ENCODE peak calls at places on chromosome 2, in eight cellular contexts. U, Y, V, E, H, P, F and K are unnamed samples.

GRCh38 chr2:163756588-163756987 is 20.8 kb upstream of the FIGN start:
- DNase-seq in U (no peak), Y (no peak), V (no peak), E (no peak), H (no peak), P (no peak), F (peak; percentile 51), K (no peak)

GRCh38 chr2:197130318-197130717 is 180.3 kb downstream of the ANKRD44 start:
- DNase-seq in U (no peak), Y (no peak), V (no peak), E (no peak), H (no peak), P (no peak), F (no peak), K (no peak)

GRCh38 chr2:59684771-59685166 is 868.7 kb downstream of the BCL11A start:
- DNase-seq in U (no peak), Y (no peak), V (no peak), E (no peak), H (no peak), P (no peak), F (no peak), K (no peak)

GRCh38 chr2:103161456-103162289 is 399.8 kb downstream of the TMEM182 start:
- DNase-seq in U (no peak), Y (no peak), V (peak; percentile 40), E (peak; percentile 12), H (peak; percentile 42), P (no peak), F (peak; percentile 62), K (no peak)

GRCh38 chr2:203610558-203610957 is 75.5 kb upstream of the RAPH1 start:
- DNase-seq in U (no peak), Y (no peak), V (no peak), E (no peak), H (no peak), P (no peak), F (no peak), K (no peak)

GRCh38 chr2:128373346-128374000 is 54.8 kb upstream of the HS6ST1 start:
- DNase-seq in U (peak; percentile 30), Y (no peak), V (no peak), E (no peak), H (no peak), P (no peak), F (no peak), K (no peak)

GRCh38 chr2:218400930-218401833 is 1.5 kb downstream of the CTDSP1 start:
- DNase-seq in U (peak; percentile 73), Y (peak; percentile 72), V (no peak), E (no peak), H (peak; percentile 44), P (peak; percentile 40), F (no peak), K (no peak)

GRCh38 chr2:174796319-174796771 is 32.1 kb upstream of the CHRNA1 start:
- DNase-seq in U (no peak), Y (no peak), V (no peak), E (no peak), H (no peak), P (no peak), F (no peak), K (no peak)

GRCh38 chr2:241985986-241986329 is 116.4 kb downstream of the RTP5 start:
- DNase-seq in U (no peak), Y (no peak), V (no peak), E (no peak), H (no peak), P (no peak), F (no peak), K (no peak)
- TF ChIP-seq CTCF in U (no peak), Y (no peak), V (no peak), E (no peak), H (no peak), P (no peak), F (no peak), K (no peak)

DNA sequence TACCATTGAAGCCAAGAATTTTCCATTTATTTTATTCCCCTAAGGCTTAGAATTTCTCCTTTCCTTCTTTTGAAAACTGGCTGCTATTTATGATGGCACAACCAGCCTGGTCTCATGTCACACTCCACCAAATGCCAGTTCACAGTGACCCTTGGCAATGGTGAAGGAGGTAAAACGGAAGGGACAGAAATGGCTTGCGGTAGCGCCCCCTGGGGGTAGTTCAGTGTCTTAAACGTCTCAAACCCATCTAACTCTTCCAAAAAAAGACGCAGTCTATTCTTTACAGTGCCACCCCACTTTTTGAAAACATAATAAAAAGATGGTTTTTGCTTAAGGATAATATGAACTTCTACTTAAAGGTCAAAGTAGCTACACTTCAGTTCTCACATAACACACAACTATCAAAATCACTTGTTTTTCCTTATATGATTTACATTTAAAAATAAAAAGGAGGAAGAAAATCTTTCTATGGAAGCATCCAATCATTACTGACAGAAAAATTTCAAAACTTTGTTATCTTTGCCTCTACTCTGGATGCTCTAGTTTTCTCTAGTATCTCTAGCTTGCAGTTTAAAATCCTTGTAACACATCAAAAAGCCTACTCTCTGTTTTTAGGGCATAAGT is 28.0 kb downstream of the PNO1 start:
- DNase-seq in U (peak; percentile 69), Y (no peak), V (peak; percentile 66), E (peak; percentile 42), H (peak; percentile 69), P (peak; percentile 30), F (peak; percentile 25), K (no peak)
- TF ChIP-seq CTCF in U (peak; percentile 33), Y (peak; percentile 41), V (peak; percentile 84), E (peak; percentile 86), H (peak; percentile 64), P (peak; percentile 54), F (peak; percentile 78), K (peak; percentile 73)

GRCh38 chr2:24015562-24016375 is 5.9 kb downstream of the MFSD2B start:
- DNase-seq in U (no peak), Y (no peak), V (no peak), E (peak; percentile 95), H (no peak), P (no peak), F (peak; percentile 64), K (no peak)

GRCh38 chr2:24016853-24017703 is 7.2 kb downstream of the MFSD2B start:
- DNase-seq in U (no peak), Y (no peak), V (no peak), E (no peak), H (no peak), P (no peak), F (no peak), K (no peak)

GRCh38 chr2:24018241-24018640 is 8.4 kb downstream of the MFSD2B start:
- DNase-seq in U (no peak), Y (no peak), V (no peak), E (no peak), H (no peak), P (no peak), F (no peak), K (no peak)

GRCh38 chr2:24017711-24018110 is 7.8 kb downstream of the MFSD2B start:
- DNase-seq in U (no peak), Y (no peak), V (no peak), E (no peak), H (no peak), P (no peak), F (no peak), K (no peak)

GRCh38 chr2:24016376-24016761 is 6.5 kb downstream of the MFSD2B start:
- DNase-seq in U (no peak), Y (no peak), V (no peak), E (no peak), H (no peak), P (no peak), F (no peak), K (no peak)
- TF ChIP-seq CTCF in U (no peak), Y (no peak), V (no peak), E (no peak), H (no peak), P (no peak), F (no peak), K (no peak)

GRCh38 chr2:98444436-98445166 is at the start of gene INPP4A:
- DNase-seq in U (peak; percentile 88), Y (peak; percentile 73), V (peak; percentile 89), E (no peak), H (peak; percentile 92), P (peak; percentile 85), F (peak; percentile 43), K (peak; percentile 82)
- TF ChIP-seq CTCF in U (peak; percentile 34), Y (peak; percentile 10), V (no peak), E (no peak), H (no peak), P (no peak), F (no peak), K (no peak)

DNA sequence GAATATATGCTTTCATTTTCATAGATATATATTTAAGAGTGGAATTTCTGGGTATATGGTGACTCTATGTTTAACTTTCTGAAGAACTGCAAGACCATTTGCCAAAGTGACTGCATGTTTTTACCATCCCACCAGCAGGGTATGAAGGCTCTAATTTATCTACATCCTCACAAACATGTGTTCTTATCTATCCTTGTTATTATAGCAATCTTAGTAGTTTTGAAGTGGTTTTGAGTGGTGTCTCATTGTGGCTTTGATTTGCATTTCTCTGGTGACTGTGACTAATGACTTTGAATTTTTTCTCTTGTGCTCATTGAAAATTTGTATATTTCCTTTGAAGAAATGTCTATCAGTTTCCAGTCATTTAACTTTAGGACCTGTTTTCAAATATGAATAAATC is 310.2 kb upstream of the NRP2 start:
- DNase-seq in U (no peak), Y (no peak), V (no peak), E (no peak), H (no peak), P (no peak), F (peak; percentile 80), K (no peak)
- TF ChIP-seq CTCF in U (no peak), Y (no peak), V (no peak), E (no peak), H (no peak), P (no peak), F (no peak), K (no peak)